ENCODE peak calls at places on chromosome 3, in seven cellular contexts. M is neural crest cell, J is GM20000, H is cardiac muscle cell, Y is tibial artery, C is tibial nerve, D is nephron progenitor cell. G is an unnamed sample.

GRCh38 chr3:119301662-119302061 is 7.5 kb downstream of the ARHGAP31 start:
- DNase-seq in M (no peak), J (no peak), H (no peak), Y (no peak), C (peak; percentile 4), D (no peak), G (no peak)

GRCh38 chr3:19954676-19955075 is 7.8 kb downstream of the RAB5A start:
- DNase-seq in M (no peak), J (no peak), H (no peak), Y (no peak), C (no peak), D (no peak), G (no peak)

GRCh38 chr3:183762304-183762703 is 63.1 kb downstream of the MAP6D1 start:
- DNase-seq in M (no peak), J (no peak), H (no peak), Y (no peak), C (no peak), D (no peak), G (no peak)

GRCh38 chr3:44065741-44066140 is 175.9 kb upstream of the TOPAZ1 start:
- DNase-seq in M (no peak), J (no peak), H (peak; percentile 40), Y (no peak), C (no peak), D (no peak), G (no peak)

GRCh38 chr3:71423151-71423906 is 160.2 kb downstream of the FOXP1 start:
- DNase-seq in M (no peak), J (no peak), H (no peak), Y (no peak), C (no peak), D (no peak), G (no peak)

GRCh38 chr3:141460097-141460704 is 26.6 kb upstream of the RASA2 start:
- DNase-seq in M (peak; percentile 94), J (peak; percentile 73), H (peak; percentile 91), Y (peak; percentile 88), C (peak; percentile 97), D (peak; percentile 90), G (peak; percentile 80)

GRCh38 chr3:65604863-65605526 is 433.7 kb downstream of the MAGI1 start:
- DNase-seq in M (no peak), J (no peak), H (no peak), Y (no peak), C (no peak), D (no peak), G (no peak)

GRCh38 chr3:14175383-14176037 is 2.9 kb downstream of the XPC start:
- DNase-seq in M (no peak), J (peak; percentile 51), H (no peak), Y (no peak), C (no peak), D (no peak), G (no peak)

GRCh38 chr3:47512416-47513124 is 942 bp downstream of the ELP6 start:
- DNase-seq in M (peak; percentile 12), J (no peak), H (peak; percentile 45), Y (peak; percentile 35), C (peak; percentile 22), D (peak; percentile 34), G (no peak)

GRCh38 chr3:19931767-19932188 is 2.2 kb downstream of the EFHB start:
- DNase-seq in M (no peak), J (no peak), H (no peak), Y (no peak), C (no peak), D (no peak), G (no peak)

GRCh38 chr3:39855517-39855916 is 46.1 kb downstream of the MYRIP start:
- DNase-seq in M (no peak), J (no peak), H (no peak), Y (no peak), C (no peak), D (no peak), G (no peak)

GRCh38 chr3:140176526-140176925 is 241.5 kb downstream of the CLSTN2 start:
- DNase-seq in M (no peak), J (no peak), H (no peak), Y (no peak), C (no peak), D (no peak), G (no peak)

GRCh38 chr3:127585163-127585812 is 5.2 kb downstream of the TPRA1 start:
- DNase-seq in M (no peak), J (no peak), H (no peak), Y (no peak), C (no peak), D (no peak), G (no peak)

GRCh38 chr3:55017876-55018275 is 90.0 kb upstream of the LRTM1 start:
- DNase-seq in M (no peak), J (no peak), H (no peak), Y (no peak), C (no peak), D (no peak), G (no peak)

GRCh38 chr3:178562869-178563232 is 26.6 kb downstream of the KCNMB2 start:
- DNase-seq in M (no peak), J (no peak), H (no peak), Y (no peak), C (no peak), D (no peak), G (no peak)

GRCh38 chr3:10995871-10996270 is 3.3 kb downstream of the SLC6A1 start:
- DNase-seq in M (no peak), J (no peak), H (no peak), Y (no peak), C (no peak), D (no peak), G (no peak)

GRCh38 chr3:42254566-42254965 is 11.4 kb downstream of the CCK start:
- DNase-seq in M (no peak), J (no peak), H (no peak), Y (no peak), C (no peak), D (no peak), G (no peak)

GRCh38 chr3:115244350-115244749 is 97.3 kb upstream of the ZBTB20 start:
- DNase-seq in M (no peak), J (no peak), H (no peak), Y (no peak), C (no peak), D (no peak), G (no peak)

GRCh38 chr3:87370007-87370406 is 93.6 kb upstream of the POU1F1 start:
- DNase-seq in M (no peak), J (no peak), H (no peak), Y (no peak), C (no peak), D (no peak), G (no peak)

GRCh38 chr3:43872301-43872700 is 181.6 kb downstream of the ABHD5 start:
- DNase-seq in M (no peak), J (no peak), H (no peak), Y (no peak), C (no peak), D (no peak), G (no peak)

GRCh38 chr3:31054032-31054431 is 159.6 kb upstream of the GADL1 start:
- DNase-seq in M (no peak), J (no peak), H (no peak), Y (no peak), C (no peak), D (no peak), G (no peak)

DNA sequence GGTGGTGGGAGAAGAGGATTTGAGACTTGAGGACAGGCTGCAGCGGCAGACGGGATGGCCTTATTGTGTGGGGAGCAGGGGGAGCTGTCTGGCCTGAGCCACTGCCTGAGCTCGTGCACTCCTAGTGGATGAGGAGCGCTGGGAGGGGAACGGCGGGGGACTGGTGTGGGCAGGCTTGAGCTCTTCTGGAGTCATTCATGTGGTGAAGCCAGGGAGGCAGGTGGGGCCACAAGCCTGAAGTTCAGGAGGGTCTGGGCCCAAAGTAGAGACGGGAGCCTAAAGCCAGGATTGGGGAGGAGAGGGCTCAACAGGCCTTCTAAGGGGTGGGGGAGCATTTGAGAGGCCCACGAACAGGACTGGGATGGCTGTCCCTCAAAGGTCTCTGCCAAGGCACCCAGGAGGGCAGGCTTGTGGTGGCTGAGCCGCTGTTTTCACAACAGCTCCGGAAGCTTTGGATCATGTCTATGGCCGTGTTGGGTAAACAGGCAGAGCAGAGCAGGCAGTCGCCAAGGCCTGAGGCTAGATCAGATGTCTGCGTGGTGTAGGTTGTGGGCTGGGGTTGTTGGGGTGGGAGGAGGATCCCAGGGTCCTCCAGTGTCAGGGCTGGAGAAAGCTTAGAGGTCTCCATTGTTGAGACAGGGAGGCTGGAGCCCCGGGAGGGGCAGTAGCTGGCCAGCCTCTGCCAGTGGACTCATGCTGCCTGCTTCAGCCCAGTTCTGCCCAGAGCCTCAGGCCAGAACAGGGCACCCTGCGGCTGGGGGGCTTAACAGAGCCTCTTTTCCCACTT is 8.2 kb downstream of the PRKCD start:
- DNase-seq in M (no peak), J (no peak), H (no peak), Y (no peak), C (no peak), D (peak; percentile 53), G (no peak)
- TF ChIP-seq CTCF in M (no peak), J (no peak), H (no peak), Y (no peak), C (no peak), D (no peak), G (no peak)

DNA sequence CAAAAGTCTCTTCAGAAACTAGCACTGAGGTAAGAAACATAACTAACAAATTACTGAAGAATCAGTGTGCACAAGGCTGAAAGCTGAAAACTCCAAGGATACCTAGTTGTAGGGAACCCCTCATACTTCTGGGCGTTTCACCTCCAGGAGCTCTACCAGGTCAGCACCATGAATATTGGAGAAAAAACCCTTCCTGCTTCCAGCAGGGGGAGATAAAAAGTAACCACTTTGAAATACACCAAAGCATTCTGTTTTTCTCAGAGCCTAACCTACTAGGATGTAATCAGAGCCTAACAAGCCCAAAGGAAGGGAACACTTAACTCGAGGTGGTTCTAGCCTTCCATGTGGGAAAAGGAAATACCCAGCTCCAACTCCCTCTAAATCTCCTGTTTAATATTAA is 175.8 kb upstream of the MME start:
- DNase-seq in M (no peak), J (peak; percentile 8), H (peak; percentile 22), Y (no peak), C (no peak), D (peak; percentile 3), G (peak; percentile 9)
- TF ChIP-seq CTCF in M (peak; percentile 60), J (no peak), H (peak; percentile 57), Y (no peak), C (no peak), D (peak; percentile 42), G (no peak)

GRCh38 chr3:194158942-194159439 is 23.0 kb downstream of the HES1 start:
- DNase-seq in M (no peak), J (no peak), H (no peak), Y (no peak), C (no peak), D (no peak), G (no peak)
- TF ChIP-seq CTCF in M (no peak), J (no peak), H (no peak), Y (no peak), C (no peak), D (no peak), G (no peak)

DNA sequence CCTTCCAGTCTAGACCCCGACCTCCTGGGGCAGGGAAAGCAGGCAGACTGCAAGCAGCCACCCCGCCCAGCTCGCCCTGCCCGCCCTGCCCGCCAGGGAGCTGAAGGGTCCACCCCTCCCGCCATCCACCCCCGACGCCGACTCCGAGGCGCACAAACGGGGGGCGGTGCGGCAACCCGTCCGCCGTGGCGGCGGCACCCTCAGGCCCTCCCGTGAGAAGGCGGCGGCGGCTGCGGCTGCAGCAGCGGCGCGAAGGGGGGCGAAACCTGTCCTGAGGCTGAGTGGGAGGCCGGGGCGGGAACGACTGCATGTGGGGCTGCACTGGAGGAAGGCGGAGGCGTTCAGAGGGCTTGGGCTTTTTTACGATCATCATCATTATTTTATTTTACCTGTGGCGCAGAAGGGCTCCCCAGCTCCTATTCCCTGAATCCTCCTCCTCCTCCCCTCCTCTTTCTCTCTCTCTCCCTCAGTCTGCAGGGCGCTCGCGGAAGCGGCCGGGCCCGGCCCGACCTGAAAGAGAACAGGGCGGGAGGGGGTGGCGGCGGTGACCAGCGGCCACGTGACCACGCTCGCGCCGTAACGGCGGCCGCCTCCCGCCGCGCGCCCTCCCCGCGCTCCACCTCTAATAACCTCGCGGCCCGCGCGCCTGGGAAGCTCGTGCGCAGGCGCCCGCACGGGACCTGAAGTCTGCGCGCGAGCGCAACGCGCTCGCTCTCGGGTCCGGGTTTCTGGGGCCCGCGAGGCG is at the start of gene TBC1D5:
- DNase-seq in M (peak; percentile 89), J (peak; percentile 94), H (peak; percentile 98), Y (peak; percentile 96), C (no peak), D (peak; percentile 91), G (peak; percentile 95)
- TF ChIP-seq CTCF in M (no peak), J (no peak), H (no peak), Y (peak; percentile 17), C (peak; percentile 20), D (no peak), G (no peak)